ENCODE peak calls at places on chromosomes 16 and 17, in nine cellular contexts. P is lower leg skin, X is activated T-helper 1 cell treated with Interleukin-2 at 50 U/mL for 16 hours, O is hypothalamus, A is uterus, V is fibroblast of gingiva, S is skeletal muscle cell, F is mucosa of descending colon, K is PC-3. C is an unnamed sample.
A peak's percentile ranks its signal among the peaks of the same experiment; 100 is the strongest.

GRCh38 chr16:69408451-69408850 is 16.0 kb upstream of the CYB5B start:
- DNase-seq in K (no peak), A (no peak), O (no peak), F (peak; percentile 86), X (no peak), V (no peak), S (no peak), P (peak; percentile 44), C (no peak)

GRCh38 chr16:760065-760464 is 469 bp upstream of the MSLN start:
- DNase-seq in K (no peak), A (no peak), F (no peak), P (no peak), S (no peak), V (no peak), O (no peak), X (no peak), C (peak; percentile 63)

GRCh38 chr16:88706288-88706964 is at the start of the genes CTU2 and RNF166:
- DNase-seq in S (peak; percentile 54), P (peak; percentile 80), F (peak; percentile 94), K (peak; percentile 88), X (peak; percentile 90), O (peak; percentile 65), A (peak; percentile 88), V (peak; percentile 82), C (peak; percentile 85)

GRCh38 chr16:28191364-28191985 is 20.3 kb downstream of the XPO6 start:
- DNase-seq in K (peak; percentile 46), A (no peak), O (no peak), F (no peak), P (no peak), X (no peak), V (no peak), S (no peak), C (no peak)

GRCh38 chr16:13377143-13377542 is 475.7 kb downstream of the SHISA9 start:
- DNase-seq in K (no peak), O (no peak), A (no peak), P (no peak), S (no peak), F (no peak), V (no peak), X (no peak), C (no peak)

GRCh38 chr16:29821663-29822115 is 1.4 kb downstream of the MVP start:
- DNase-seq in K (peak; percentile 50), S (no peak), V (peak; percentile 70), P (no peak), F (peak; percentile 64), O (no peak), X (no peak), A (peak; percentile 61), C (peak; percentile 93)

GRCh38 chr17:61260061-61260797 is 139.4 kb upstream of the TBX2 start:
- DNase-seq in A (no peak), S (peak; percentile 92), P (no peak), F (no peak), K (no peak), O (no peak), X (no peak), V (no peak), C (no peak)

GRCh38 chr17:70288540-70289290 is 119.4 kb downstream of the KCNJ2 start:
- DNase-seq in O (no peak), X (no peak), F (no peak), V (no peak), P (no peak), K (no peak), A (no peak), S (no peak), C (no peak)

GRCh38 chr16:28986492-28986891 is 1.6 kb downstream of the LAT start:
- DNase-seq in P (no peak), V (no peak), K (no peak), A (no peak), O (no peak), S (no peak), X (no peak), F (no peak), C (no peak)

GRCh38 chr17:68601565-68602266 is 549 bp upstream of the FAM20A start:
- DNase-seq in A (no peak), K (no peak), P (no peak), O (no peak), F (no peak), S (no peak), X (no peak), V (no peak), C (no peak)

GRCh38 chr17:47927821-47928400 is 13.5 kb upstream of the PNPO start:
- DNase-seq in P (no peak), K (no peak), S (no peak), X (no peak), A (no peak), F (no peak), V (no peak), O (no peak), C (no peak)

C was measured in NCI-H226.